ENCODE peak calls at places on chromosomes 7 and 10, in seven cellular contexts. F, H, C, I, Z, V and S are unnamed samples. For H3K36me3, the result is how much of the 10 kb centered on the place peaks cover.

GRCh38 chr7:129089521-129090212 is 34.8 kb upstream of the TNPO3 start:
- DNase-seq in F (no peak), H (no peak), C (no peak), I (no peak), Z (peak), V (no peak), S (peak)

GRCh38 chr10:71419002-71419540 is 22.4 kb downstream of the CDH23 start:
- DNase-seq in F (no peak), H (no peak), C (no peak), I (no peak), Z (no peak), V (no peak), S (no peak)

GRCh38 chr7:104160375-104160774 is 47.4 kb downstream of the ORC5 start:
- DNase-seq in F (no peak), H (no peak), C (peak), I (peak), Z (peak), V (no peak), S (peak)

GRCh38 chr10:70932415-70933196 is 44.2 kb upstream of the PCBD1 start:
- DNase-seq in F (no peak), H (no peak), C (no peak), I (peak), Z (peak), V (peak), S (no peak)

GRCh38 chr7:123916240-123916724 is 8.8 kb upstream of the SPAM1 start:
- DNase-seq in F (no peak), H (no peak), C (peak), I (peak), Z (peak), V (peak), S (no peak)

GRCh38 chr7:74061840-74062539 is 21.6 kb upstream of the LIMK1 start:
- DNase-seq in F (peak), H (peak), C (peak), I (peak), Z (peak), V (peak), S (peak)

GRCh38 chr10:110504111-110504735 is 6.5 kb downstream of the DUSP5 start:
- DNase-seq in F (no peak), H (no peak), C (peak), I (no peak), Z (peak), V (no peak), S (peak)

GRCh38 chr7:155764432-155764798 is 47.8 kb downstream of the SHH start:
- DNase-seq in F (no peak), H (peak), C (no peak), I (no peak), Z (no peak), V (no peak), S (no peak)

GRCh38 chr7:101125989-101126650 is 784 bp upstream of the SERPINE1 start:
- DNase-seq in F (peak), H (no peak), C (peak), I (peak), Z (peak), V (peak), S (no peak)

GRCh38 chr7:74023037-74023436 is 4.9 kb upstream of the ELN start:
- DNase-seq in F (no peak), H (no peak), C (peak), I (peak), Z (peak), V (peak), S (no peak)

GRCh38 chr10:121216721-121217181 is 365.6 kb downstream of the WDR11 start:
- DNase-seq in F (no peak), H (no peak), C (no peak), I (no peak), Z (peak), V (no peak), S (no peak)

GRCh38 chr10:97608991-97609561 is 19.6 kb downstream of the C10orf62 start:
- DNase-seq in F (no peak), H (no peak), C (no peak), I (no peak), Z (no peak), V (no peak), S (no peak)

GRCh38 chr10:98950106-98950505 is 285.5 kb downstream of the HPSE2 start:
- DNase-seq in F (no peak), H (no peak), C (no peak), I (no peak), Z (no peak), V (no peak), S (no peak)

GRCh38 chr10:74967850-74968620 is 141.6 kb downstream of the KAT6B start:
- DNase-seq in F (no peak), H (no peak), C (no peak), I (peak), Z (no peak), V (peak), S (peak)

GRCh38 chr10:75739454-75740143 is 308.2 kb downstream of the LRMDA start:
- DNase-seq in F (no peak), H (no peak), C (no peak), I (no peak), Z (no peak), V (no peak), S (no peak)

GRCh38 chr7:109986701-109987100 is 1104.2 kb upstream of the LRRN3 start:
- DNase-seq in F (no peak), H (no peak), C (no peak), I (no peak), Z (no peak), V (no peak), S (no peak)

GRCh38 chr10:100529473-100530298 is at the start of gene NDUFB8:
- DNase-seq in F (peak), H (peak), C (peak), I (peak), Z (peak), V (peak), S (peak)

GRCh38 chr10:100522945-100523344 is 3.3 kb upstream of the SEC31B start:
- DNase-seq in F (no peak), H (no peak), C (peak), I (no peak), Z (peak), V (no peak), S (no peak)

GRCh38 chr10:100528885-100529472 is 692 bp downstream of the NDUFB8 start:
- DNase-seq in F (no peak), H (no peak), C (no peak), I (no peak), Z (peak), V (peak), S (no peak)

GRCh38 chr10:100531761-100532160 is 2.1 kb upstream of the NDUFB8 start:
- DNase-seq in F (no peak), H (no peak), C (no peak), I (no peak), Z (no peak), V (no peak), S (peak)

GRCh38 chr10:100528123-100528884 is 1.4 kb downstream of the NDUFB8 start:
- DNase-seq in F (no peak), H (no peak), C (no peak), I (no peak), Z (no peak), V (no peak), S (peak)
- H3K4me3 ChIP-seq in F (peak), H (peak), C (peak), I (peak), Z (peak), V (peak), S (peak)

DNA sequence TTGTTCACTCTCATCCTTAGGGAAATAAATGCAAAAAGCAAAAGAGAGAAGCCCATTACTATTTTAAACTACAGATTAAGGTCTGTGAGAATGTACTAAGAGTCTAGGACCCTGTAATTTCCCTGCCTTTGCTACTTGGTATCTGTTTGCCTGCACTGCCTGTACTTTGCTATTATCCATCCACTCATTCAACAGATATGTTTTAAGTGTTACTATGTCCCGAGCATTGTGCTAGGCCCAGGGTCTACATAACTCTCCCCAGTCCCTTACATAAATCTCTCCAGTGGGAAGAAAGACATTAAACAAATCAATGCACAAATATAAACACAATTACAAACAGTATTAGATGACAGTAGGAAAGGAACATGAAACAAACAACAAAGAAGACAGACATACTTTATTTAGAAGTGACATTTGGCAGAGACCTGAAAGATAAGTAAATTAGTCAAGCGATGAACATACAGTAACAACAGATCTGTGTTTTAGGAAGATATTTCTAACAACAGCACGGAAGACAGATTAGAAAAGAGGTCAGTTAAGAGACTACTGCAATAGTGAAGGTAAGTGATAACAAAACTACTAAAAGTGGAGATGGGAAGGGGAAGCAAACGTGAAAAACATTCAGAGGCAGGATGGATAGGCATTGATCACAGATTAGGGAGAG is 30.0 kb downstream of the ZNF800 start:
- DNase-seq in F (no peak), H (no peak), C (no peak), I (no peak), Z (no peak), V (no peak), S (no peak)
- H3K36me3 ChIP-seq in F (under half), H (under half), C (under half), I (under half), Z (under half), V (under half), S (half or more)

GRCh38 chr7:130893441-130893894 is 159.5 kb upstream of the KLF14 start:
- DNase-seq in F (no peak), H (no peak), C (peak), I (no peak), Z (peak), V (no peak), S (peak)

GRCh38 chr7:130890176-130891020 is 156.4 kb upstream of the KLF14 start:
- DNase-seq in F (no peak), H (no peak), C (no peak), I (no peak), Z (peak), V (no peak), S (no peak)

GRCh38 chr7:130888468-130888867 is 154.5 kb upstream of the KLF14 start:
- DNase-seq in F (no peak), H (no peak), C (no peak), I (no peak), Z (no peak), V (no peak), S (no peak)

GRCh38 chr7:130894146-130895005 is 160.4 kb upstream of the KLF14 start:
- DNase-seq in F (peak), H (no peak), C (peak), I (no peak), Z (peak), V (no peak), S (peak)

DNA sequence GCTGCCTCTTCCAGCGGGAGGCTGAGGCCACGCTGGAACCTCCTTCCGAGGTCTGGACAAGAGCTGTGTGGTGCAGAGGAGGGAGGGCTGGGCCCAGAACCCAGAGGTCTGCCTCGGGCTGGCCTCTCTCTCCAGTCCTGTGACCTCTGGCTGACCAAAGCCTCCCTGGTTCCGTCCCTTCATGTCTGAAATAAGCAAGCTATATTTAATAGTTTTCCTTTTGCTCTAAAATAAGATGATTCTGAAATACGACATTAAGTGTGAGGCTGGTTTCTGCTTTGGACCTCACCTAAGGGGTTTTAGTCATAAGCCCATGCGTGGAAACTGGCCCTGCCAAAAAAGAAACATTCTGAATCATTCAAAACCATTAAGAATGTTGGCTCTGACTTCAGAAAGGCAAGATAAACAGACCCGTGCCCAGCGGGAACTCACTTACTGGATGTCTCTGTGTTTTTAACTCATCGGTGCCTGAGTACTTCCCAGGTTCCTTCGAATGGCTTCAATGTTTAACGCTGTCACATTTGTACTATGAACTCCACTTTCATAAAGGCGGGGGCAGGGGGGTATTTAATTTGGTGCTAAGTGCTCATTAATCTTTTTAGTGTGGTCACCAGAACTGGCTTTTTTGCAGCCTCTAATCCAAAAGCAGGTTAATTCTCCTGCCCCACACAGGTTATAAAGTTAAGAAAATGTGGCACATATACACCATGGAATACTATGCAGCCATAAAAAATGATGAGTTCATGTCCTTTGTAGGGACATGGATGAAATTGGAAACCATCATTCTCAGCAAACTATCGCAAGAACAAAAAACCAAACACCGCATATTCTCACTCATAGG is 157.5 kb upstream of the KLF14 start:
- DNase-seq in F (no peak), H (no peak), C (peak), I (no peak), Z (peak), V (no peak), S (no peak)
- H3K4me3 ChIP-seq in F (no peak), H (no peak), C (peak), I (no peak), Z (peak), V (no peak), S (no peak)

GRCh38 chr10:102020938-102021337 is 35.0 kb downstream of the ARMH3 start:
- DNase-seq in F (no peak), H (no peak), C (no peak), I (no peak), Z (no peak), V (no peak), S (no peak)

GRCh38 chr10:102016416-102016815 is 39.6 kb downstream of the ARMH3 start:
- DNase-seq in F (no peak), H (no peak), C (no peak), I (no peak), Z (peak), V (no peak), S (no peak)

GRCh38 chr10:102017295-102017694 is 38.7 kb downstream of the ARMH3 start:
- DNase-seq in F (no peak), H (no peak), C (no peak), I (no peak), Z (no peak), V (no peak), S (no peak)
- H3K36me3 ChIP-seq in F (under half), H (under half), C (under half), I (under half), Z (under half), V (under half), S (under half)